ENCODE peak calls at places on chromosomes 1 and 21, in four cellular contexts. Z, G, H and P are unnamed samples.

GRCh38 chr1:111894497-111894896 is 95.0 kb downstream of the KCND3 start:
- DNase-seq in Z (no peak), G (no peak), H (no peak), P (no peak)

GRCh38 chr1:172449585-172450523 is 6.0 kb upstream of the PIGC start:
- DNase-seq in Z (no peak), G (peak; percentile 39), H (no peak), P (no peak)

GRCh38 chr1:19700046-19700777 is 35.5 kb downstream of the HTR6 start:
- DNase-seq in Z (no peak), G (no peak), H (no peak), P (no peak)

GRCh38 chr21:38660333-38661295 is 145.1 kb upstream of the ETS2 start:
- DNase-seq in Z (no peak), G (no peak), H (peak; percentile 17), P (no peak)

GRCh38 chr1:39960461-39960958 is 5.6 kb downstream of the MFSD2A start:
- DNase-seq in Z (peak; percentile 33), G (no peak), H (no peak), P (peak; percentile 95)

GRCh38 chr1:8351693-8352470 is 34.0 kb downstream of the SLC45A1 start:
- DNase-seq in Z (no peak), G (no peak), H (peak; percentile 34), P (no peak)

GRCh38 chr1:20291621-20292020 is 946 bp downstream of the VWA5B1 start:
- DNase-seq in Z (no peak), G (no peak), H (no peak), P (no peak)

GRCh38 chr1:225842788-225843425 is 33.0 kb downstream of the EPHX1 start:
- DNase-seq in Z (no peak), G (no peak), H (no peak), P (no peak)

GRCh38 chr1:167438171-167439138 is 79.9 kb downstream of the CD247 start:
- DNase-seq in Z (no peak), G (no peak), H (no peak), P (no peak)

GRCh38 chr1:11376981-11377583 is 101.9 kb upstream of the DISP3 start:
- DNase-seq in Z (no peak), G (no peak), H (no peak), P (no peak)

GRCh38 chr1:168585191-168585590 is 8.8 kb downstream of the XCL1 start:
- DNase-seq in Z (no peak), G (no peak), H (peak; percentile 39), P (no peak)

GRCh38 chr1:85678193-85678592 is 30.0 kb downstream of the ZNHIT6 start:
- DNase-seq in Z (no peak), G (no peak), H (no peak), P (no peak)

GRCh38 chr1:191993549-191993948 is 164.7 kb upstream of the RGS18 start:
- DNase-seq in Z (no peak), G (peak; percentile 12), H (no peak), P (no peak)

GRCh38 chr21:31335957-31336738 is 7.9 kb downstream of the TIAM1 start:
- DNase-seq in Z (no peak), G (no peak), H (no peak), P (no peak)

GRCh38 chr1:45205000-45205909 is 1.1 kb downstream of the ZSWIM5 start:
- DNase-seq in Z (no peak), G (no peak), H (peak; percentile 28), P (peak; percentile 53)

GRCh38 chr1:204670152-204670927 is 15.2 kb downstream of the LRRN2 start:
- DNase-seq in Z (no peak), G (no peak), H (no peak), P (no peak)

GRCh38 chr1:55781944-55782482 is 566.8 kb upstream of the USP24 start:
- DNase-seq in Z (no peak), G (peak; percentile 32), H (peak; percentile 59), P (no peak)

GRCh38 chr1:115275216-115275615 is 62.8 kb downstream of the NGF start:
- DNase-seq in Z (no peak), G (peak; percentile 7), H (no peak), P (no peak)

GRCh38 chr1:74195339-74195738 is 2.6 kb downstream of the LRRIQ3 start:
- DNase-seq in Z (no peak), G (no peak), H (no peak), P (no peak)

GRCh38 chr1:28893403-28894102 is 20.8 kb upstream of the EPB41 start:
- DNase-seq in Z (no peak), G (no peak), H (no peak), P (no peak)

GRCh38 chr1:32351859-32352745 is 10.2 kb downstream of the FAM229A start:
- DNase-seq in Z (no peak), G (no peak), H (peak; percentile 68), P (no peak)
- TF ChIP-seq POLR2A in Z (no peak), G (peak; percentile 0), H (no peak), P (peak; percentile 51)

GRCh38 chr1:239386453-239387303 is at the start of gene CHRM3:
- DNase-seq in Z (no peak), G (no peak), H (peak; percentile 56), P (peak; percentile 78)

GRCh38 chr1:239388578-239388977 is 2.2 kb downstream of the CHRM3 start:
- DNase-seq in Z (no peak), G (no peak), H (no peak), P (no peak)

GRCh38 chr1:239383714-239384113 is 2.7 kb upstream of the CHRM3 start:
- DNase-seq in Z (no peak), G (no peak), H (no peak), P (no peak)

GRCh38 chr1:239389703-239390102 is 3.3 kb downstream of the CHRM3 start:
- DNase-seq in Z (no peak), G (no peak), H (no peak), P (no peak)

DNA sequence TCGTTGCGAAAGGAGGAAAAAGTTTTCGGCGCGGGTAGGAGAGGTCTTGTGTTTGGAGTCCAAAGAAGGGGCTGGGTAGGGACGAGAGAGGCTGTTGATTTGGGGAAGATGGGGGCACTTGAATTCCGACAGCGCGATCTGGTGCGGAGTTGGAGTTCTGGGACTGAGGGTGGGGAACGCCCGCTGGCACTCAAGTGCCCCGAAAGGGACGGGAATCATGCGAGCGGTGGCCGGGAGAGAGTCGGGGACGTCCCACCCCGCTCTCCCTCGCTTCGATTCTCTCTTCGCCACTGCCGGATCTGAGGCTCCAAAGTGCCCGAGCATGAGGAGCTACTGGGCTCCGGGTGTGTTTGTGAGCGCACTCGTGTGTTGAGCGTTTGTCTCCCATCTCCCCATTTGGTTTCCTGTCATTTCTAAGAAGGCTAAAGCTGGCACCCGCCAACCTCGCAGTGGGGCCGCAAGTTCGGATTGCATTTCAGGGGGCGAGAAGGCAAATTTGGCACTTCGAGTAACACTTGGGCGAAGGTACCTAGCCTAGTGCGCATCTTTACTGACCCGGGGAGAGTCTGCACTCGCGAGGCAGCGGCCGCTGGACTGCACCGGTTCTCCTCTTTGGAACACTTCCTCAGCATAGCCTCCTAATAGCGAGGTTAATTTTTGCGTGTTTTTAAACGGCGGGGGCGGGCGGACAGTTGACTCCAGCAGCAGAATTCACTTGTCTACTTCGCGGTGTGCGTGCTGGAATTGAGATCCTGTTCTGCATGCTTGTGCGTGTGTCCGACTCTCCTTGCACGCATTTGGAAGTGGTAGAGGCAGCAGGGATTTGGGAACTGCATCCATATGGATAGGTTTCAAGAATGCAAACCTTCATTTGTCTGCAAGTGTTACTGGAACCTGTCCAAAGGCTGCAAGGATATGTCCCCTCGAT is 1.2 kb downstream of the CHRM3 start:
- DNase-seq in Z (no peak), G (no peak), H (no peak), P (no peak)
- TF ChIP-seq POLR2A in Z (no peak), G (no peak), H (no peak), P (no peak)

GRCh38 chr1:2999138-2999537 is 22.1 kb upstream of the ACTRT2 start:
- DNase-seq in Z (no peak), G (no peak), H (no peak), P (no peak)
- TF ChIP-seq POLR2A in Z (no peak), G (no peak), H (no peak), P (no peak)

GRCh38 chr1:17511188-17511587 is 28.3 kb upstream of the ARHGEF10L start:
- DNase-seq in Z (no peak), G (no peak), H (no peak), P (no peak)

GRCh38 chr1:17514776-17515175 is 24.7 kb upstream of the ARHGEF10L start:
- DNase-seq in Z (no peak), G (no peak), H (no peak), P (no peak)

GRCh38 chr1:17516303-17517214 is 22.9 kb upstream of the ARHGEF10L start:
- DNase-seq in Z (no peak), G (no peak), H (no peak), P (peak; percentile 47)

GRCh38 chr1:17510138-17510537 is 29.4 kb upstream of the ARHGEF10L start:
- DNase-seq in Z (no peak), G (no peak), H (no peak), P (no peak)

DNA sequence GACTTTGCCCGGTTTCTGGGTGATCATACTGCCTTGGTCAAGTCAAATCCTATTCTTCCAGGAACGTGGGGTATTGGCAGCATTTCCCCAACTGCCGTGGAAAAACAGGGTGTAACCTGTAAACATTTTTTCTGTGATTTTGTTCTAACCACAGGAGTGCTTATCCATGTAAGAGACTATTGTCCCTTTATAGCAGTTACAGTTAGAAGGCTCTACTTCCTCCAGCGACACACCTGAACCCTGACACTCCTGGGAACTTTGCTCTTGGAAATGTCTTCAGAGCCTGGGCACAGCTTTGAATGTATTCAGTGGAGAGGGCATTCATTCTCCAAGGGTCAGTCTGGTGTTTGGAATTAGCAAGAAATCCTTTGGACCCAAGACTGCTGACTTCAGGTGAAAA is 26.4 kb upstream of the ARHGEF10L start:
- DNase-seq in Z (no peak), G (no peak), H (no peak), P (no peak)
- TF ChIP-seq POLR2A in Z (no peak), G (no peak), H (no peak), P (no peak)

DNA sequence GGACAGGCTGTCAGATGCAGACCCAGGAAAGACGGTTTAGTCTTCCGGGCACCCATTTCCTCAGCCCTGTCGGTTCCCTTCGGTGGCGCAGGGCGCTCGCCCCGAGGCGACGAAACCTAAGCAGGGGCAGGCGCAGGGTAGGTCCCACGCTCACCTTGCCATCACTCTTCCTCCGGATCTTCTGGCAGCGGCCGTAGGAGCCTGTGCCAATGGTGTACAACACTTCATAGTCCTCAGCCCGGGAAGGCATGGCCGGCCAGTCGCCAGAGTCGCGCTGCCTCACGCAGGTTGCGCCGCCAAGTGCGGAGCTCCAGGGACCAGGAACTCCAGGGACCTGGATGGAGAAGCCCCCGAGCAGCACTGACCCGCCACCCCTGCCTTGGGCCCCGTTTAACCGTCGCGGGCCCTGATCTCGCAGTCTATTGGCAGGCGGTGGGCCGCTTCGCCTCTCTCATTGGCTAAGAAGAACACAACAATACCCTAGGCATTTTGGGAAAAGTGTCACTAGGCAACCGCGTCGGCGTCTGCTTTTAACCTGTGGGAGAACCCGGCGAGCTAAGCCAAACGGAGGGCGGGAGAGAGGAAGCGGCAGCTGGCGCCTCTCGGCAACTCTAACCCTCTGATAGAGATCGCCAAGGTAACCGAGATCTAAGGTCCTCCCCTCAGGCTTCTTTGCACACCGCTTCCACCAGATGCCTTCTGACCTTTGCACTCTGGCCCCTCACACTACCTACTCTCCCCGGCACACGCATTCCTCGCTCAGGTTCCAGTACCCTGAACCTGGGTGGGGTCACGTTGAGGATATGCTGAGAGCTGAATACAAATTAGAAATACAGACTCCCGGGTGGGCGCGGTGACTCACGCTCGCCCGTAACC is at the start of gene NEK2:
- DNase-seq in Z (peak; percentile 50), G (peak; percentile 94), H (peak; percentile 85), P (peak; percentile 96)
- TF ChIP-seq POLR2A in Z (no peak), G (peak; percentile 65), H (no peak), P (no peak)